ENCODE peak calls at places on chromosomes 1 and 21, in eight cellular contexts. J, D, E, N, R, G, X and K are unnamed samples.

GRCh38 chr1:27555700-27556424 is 48.1 kb downstream of the AHDC1 start:
- DNase-seq in J (no peak), D (no peak), E (no peak), N (peak), R (no peak), G (no peak), X (peak), K (no peak)

GRCh38 chr21:16580661-16581060 is 850.9 kb downstream of the USP25 start:
- DNase-seq in J (no peak), D (no peak), E (no peak), N (no peak), R (no peak), G (no peak), X (no peak), K (no peak)

GRCh38 chr1:31154000-31154631 is 85.6 kb downstream of the NKAIN1 start:
- DNase-seq in J (no peak), D (no peak), E (no peak), N (no peak), R (no peak), G (no peak), X (no peak), K (no peak)

GRCh38 chr21:31885146-31885545 is 12.3 kb downstream of the HUNK start:
- DNase-seq in J (no peak), D (no peak), E (no peak), N (no peak), R (no peak), G (no peak), X (no peak), K (no peak)

GRCh38 chr1:245500546-245500945 is 345.8 kb downstream of the KIF26B start:
- DNase-seq in J (no peak), D (no peak), E (no peak), N (peak), R (no peak), G (peak), X (no peak), K (no peak)

GRCh38 chr1:109383850-109384249 is 13.9 kb downstream of the SORT1 start:
- DNase-seq in J (no peak), D (no peak), E (no peak), N (no peak), R (no peak), G (no peak), X (no peak), K (no peak)

GRCh38 chr21:43632373-43632905 is 26.8 kb downstream of the HSF2BP start:
- DNase-seq in J (no peak), D (no peak), E (no peak), N (peak), R (no peak), G (no peak), X (no peak), K (no peak)

GRCh38 chr1:58848818-58849411 is 65.1 kb upstream of the JUN start:
- DNase-seq in J (no peak), D (peak), E (no peak), N (peak), R (peak), G (peak), X (peak), K (no peak)

GRCh38 chr21:42731264-42732032 is 78.0 kb downstream of the PDE9A start:
- DNase-seq in J (no peak), D (no peak), E (no peak), N (no peak), R (no peak), G (no peak), X (no peak), K (no peak)

GRCh38 chr1:42777860-42778259 is 6.9 kb upstream of the TMEM269 start:
- DNase-seq in J (peak), D (no peak), E (peak), N (peak), R (no peak), G (peak), X (no peak), K (peak)

GRCh38 chr1:190444464-190444863 is 33.2 kb downstream of the BRINP3 start:
- DNase-seq in J (no peak), D (no peak), E (no peak), N (no peak), R (no peak), G (no peak), X (no peak), K (no peak)

GRCh38 chr1:196897158-196897828 is 9.4 kb downstream of the CFHR4 start:
- DNase-seq in J (no peak), D (no peak), E (no peak), N (peak), R (peak), G (no peak), X (peak), K (no peak)

GRCh38 chr1:19811206-19811851 is 3.8 kb downstream of the RNF186 start:
- DNase-seq in J (peak), D (peak), E (peak), N (peak), R (peak), G (peak), X (peak), K (peak)

GRCh38 chr21:25307489-25307888 is 299.8 kb downstream of the MRPL39 start:
- DNase-seq in J (no peak), D (no peak), E (no peak), N (no peak), R (no peak), G (peak), X (no peak), K (no peak)

GRCh38 chr1:113219828-113220227 is 146.8 kb downstream of the LRIG2 start:
- DNase-seq in J (no peak), D (no peak), E (no peak), N (no peak), R (no peak), G (no peak), X (no peak), K (no peak)

GRCh38 chr1:248791010-248791409 is 34.7 kb downstream of the SH3BP5L start:
- DNase-seq in J (no peak), D (no peak), E (no peak), N (no peak), R (no peak), G (no peak), X (no peak), K (no peak)

GRCh38 chr1:112735752-112736151 is 20.6 kb upstream of the PPM1J start:
- DNase-seq in J (no peak), D (no peak), E (no peak), N (peak), R (no peak), G (peak), X (no peak), K (no peak)

GRCh38 chr1:166090244-166090643 is 76.6 kb downstream of the FAM78B start:
- DNase-seq in J (no peak), D (no peak), E (no peak), N (no peak), R (no peak), G (no peak), X (no peak), K (no peak)

GRCh38 chr1:14846688-14847087 is 248.2 kb downstream of the KAZN start:
- DNase-seq in J (no peak), D (no peak), E (no peak), N (no peak), R (no peak), G (no peak), X (no peak), K (no peak)

GRCh38 chr1:89688607-89689006 is 55.7 kb downstream of the LRRC8C start:
- DNase-seq in J (no peak), D (no peak), E (no peak), N (peak), R (no peak), G (no peak), X (no peak), K (no peak)

GRCh38 chr21:42118121-42118795 is 47.1 kb downstream of the UMODL1 start:
- DNase-seq in J (no peak), D (no peak), E (no peak), N (no peak), R (no peak), G (no peak), X (no peak), K (no peak)

GRCh38 chr21:32083175-32083574 is 195.7 kb downstream of the MIS18A start:
- DNase-seq in J (no peak), D (no peak), E (no peak), N (no peak), R (no peak), G (no peak), X (no peak), K (no peak)

GRCh38 chr21:42199488-42200463 is 19.2 kb upstream of the ABCG1 start:
- DNase-seq in J (peak), D (no peak), E (no peak), N (peak), R (no peak), G (peak), X (no peak), K (no peak)

GRCh38 chr21:29217818-29218252 is 80.9 kb upstream of the BACH1 start:
- DNase-seq in J (no peak), D (no peak), E (no peak), N (peak), R (no peak), G (peak), X (no peak), K (no peak)

GRCh38 chr1:169129109-169129789 is 22.8 kb downstream of the ATP1B1 start:
- DNase-seq in J (no peak), D (no peak), E (no peak), N (peak), R (no peak), G (no peak), X (no peak), K (no peak)

GRCh38 chr1:7707527-7707926 is 63.6 kb upstream of the VAMP3 start:
- DNase-seq in J (no peak), D (no peak), E (no peak), N (peak), R (no peak), G (peak), X (no peak), K (no peak)

GRCh38 chr1:3911521-3911845 is 11.4 kb upstream of the C1orf174 start:
- DNase-seq in J (no peak), D (no peak), E (no peak), N (no peak), R (no peak), G (no peak), X (no peak), K (no peak)

GRCh38 chr1:4224687-4225086 is 324.6 kb upstream of the C1orf174 start:
- DNase-seq in J (no peak), D (no peak), E (no peak), N (no peak), R (no peak), G (no peak), X (no peak), K (no peak)

GRCh38 chr1:187476671-187477070 is 647.9 kb downstream of the PLA2G4A start:
- DNase-seq in J (no peak), D (no peak), E (no peak), N (peak), R (no peak), G (no peak), X (no peak), K (no peak)

GRCh38 chr1:110283677-110284076 is 55.5 kb upstream of the RBM15 start:
- DNase-seq in J (no peak), D (no peak), E (no peak), N (peak), R (no peak), G (peak), X (no peak), K (no peak)

GRCh38 chr1:30381266-30381665 is 342.1 kb downstream of the MATN1 start:
- DNase-seq in J (no peak), D (no peak), E (no peak), N (no peak), R (no peak), G (no peak), X (no peak), K (no peak)

GRCh38 chr1:111213412-111213811 is 13.0 kb upstream of the DENND2D start:
- DNase-seq in J (no peak), D (no peak), E (no peak), N (peak), R (no peak), G (no peak), X (no peak), K (no peak)

GRCh38 chr21:26884436-26884835 is 39.2 kb upstream of the ADAMTS1 start:
- DNase-seq in J (no peak), D (no peak), E (no peak), N (no peak), R (no peak), G (no peak), X (no peak), K (no peak)

GRCh38 chr21:26883768-26884167 is 38.6 kb upstream of the ADAMTS1 start:
- DNase-seq in J (no peak), D (no peak), E (no peak), N (peak), R (no peak), G (no peak), X (no peak), K (no peak)

GRCh38 chr21:26887241-26887640 is 42.0 kb upstream of the ADAMTS1 start:
- DNase-seq in J (no peak), D (no peak), E (no peak), N (peak), R (no peak), G (peak), X (no peak), K (no peak)

GRCh38 chr21:26877015-26877414 is 31.8 kb upstream of the ADAMTS1 start:
- DNase-seq in J (no peak), D (no peak), E (no peak), N (no peak), R (no peak), G (no peak), X (no peak), K (no peak)

GRCh38 chr21:26881504-26882228 is 36.5 kb upstream of the ADAMTS1 start:
- DNase-seq in J (no peak), D (no peak), E (no peak), N (peak), R (no peak), G (peak), X (no peak), K (no peak)
- TF ChIP-seq CTCF in J (no peak), D (no peak), E (no peak), N (peak), R (peak), G (peak), X (peak), K (no peak)

GRCh38 chr1:173868266-173869107 is at the start of gene ZBTB37:
- DNase-seq in J (peak), D (peak), E (peak), N (peak), R (peak), G (no peak), X (peak), K (peak)
- TF ChIP-seq CTCF in J (no peak), D (no peak), E (no peak), N (no peak), R (no peak), G (no peak), X (no peak), K (no peak)

DNA sequence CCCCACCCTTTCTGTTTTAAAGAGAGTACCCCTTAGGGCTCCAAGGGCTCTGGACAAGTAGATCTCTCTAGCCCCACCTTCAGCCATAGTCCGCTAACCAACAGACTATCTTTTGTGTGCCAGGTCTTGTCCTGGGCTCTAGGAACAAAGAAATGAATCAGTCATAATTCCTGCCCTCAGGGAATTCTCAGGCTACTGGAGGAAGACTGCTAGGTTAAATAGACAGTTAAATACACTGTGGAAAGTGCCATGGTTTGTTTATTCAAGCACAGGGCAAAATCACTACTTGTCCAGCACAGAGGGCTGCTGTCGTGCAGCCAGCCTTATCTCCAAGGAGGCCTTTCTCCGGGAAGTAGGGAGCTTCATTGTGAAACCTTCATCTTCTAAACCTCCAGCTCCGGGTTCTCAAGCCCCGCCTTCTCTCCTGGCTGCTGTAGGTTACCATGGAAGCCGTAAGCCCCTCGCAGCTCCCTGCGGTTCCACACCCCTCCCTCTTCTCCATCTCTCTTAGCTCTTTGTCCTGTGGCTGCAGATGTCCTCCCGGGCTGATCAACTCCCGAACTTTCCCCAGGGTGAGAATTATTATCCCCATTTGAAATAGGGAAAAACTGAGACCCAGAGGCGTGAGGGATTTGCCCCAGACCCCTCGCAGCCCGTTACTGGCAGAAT is 29.8 kb downstream of the SHISAL2A start:
- DNase-seq in J (no peak), D (no peak), E (no peak), N (peak), R (peak), G (peak), X (no peak), K (no peak)
- TF ChIP-seq CTCF in J (no peak), D (no peak), E (no peak), N (no peak), R (no peak), G (no peak), X (no peak), K (no peak)

GRCh38 chr1:5940723-5941407 is 51.4 kb downstream of the NPHP4 start:
- DNase-seq in J (no peak), D (no peak), E (no peak), N (no peak), R (no peak), G (no peak), X (no peak), K (no peak)
- TF ChIP-seq CTCF in J (no peak), D (no peak), E (no peak), N (no peak), R (no peak), G (no peak), X (no peak), K (no peak)

GRCh38 chr1:77858725-77859124 is 29.7 kb upstream of the NEXN start:
- DNase-seq in J (no peak), D (no peak), E (no peak), N (no peak), R (no peak), G (no peak), X (no peak), K (no peak)
- TF ChIP-seq CTCF in J (no peak), D (no peak), E (no peak), N (no peak), R (no peak), G (no peak), X (no peak), K (no peak)

DNA sequence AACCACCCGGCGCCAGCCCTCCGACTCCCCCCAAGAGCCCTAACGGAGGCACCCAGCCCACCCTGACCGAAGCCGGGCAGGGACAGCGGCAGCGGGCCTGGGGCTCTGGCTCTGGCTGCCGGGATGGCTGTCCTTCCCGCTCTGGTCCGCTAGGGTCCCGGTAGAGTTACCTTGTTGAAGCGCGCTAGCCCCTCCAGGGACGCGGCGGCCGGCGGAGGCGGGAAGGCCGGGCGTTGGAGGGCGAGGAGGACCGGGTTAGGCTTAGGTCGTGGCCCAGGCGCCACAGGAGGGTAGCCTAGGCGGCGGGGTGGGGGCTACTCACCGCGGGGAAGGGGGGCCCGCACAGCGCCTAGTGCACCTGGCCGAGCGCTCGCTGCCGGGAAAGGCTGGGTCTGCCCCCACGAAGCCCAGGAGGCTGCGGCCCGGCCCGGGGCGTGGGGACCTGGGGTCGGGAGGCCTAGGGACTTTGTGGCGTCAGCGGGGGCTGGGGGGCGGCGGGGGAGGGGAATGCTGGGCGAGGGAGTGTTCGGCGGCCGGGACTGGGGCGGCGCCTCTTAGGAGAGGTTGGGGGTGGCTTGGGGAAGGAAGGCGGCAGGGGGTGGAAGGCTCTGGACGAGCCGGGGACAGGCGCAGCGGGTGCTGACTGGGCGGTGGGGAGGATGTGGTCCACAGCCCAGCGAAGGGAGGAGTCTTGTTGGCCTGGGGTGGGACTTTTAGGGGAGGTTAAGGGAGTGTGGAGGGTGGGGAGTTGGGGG is at the start of gene TRIM17:
- DNase-seq in J (peak), D (no peak), E (no peak), N (peak), R (peak), G (no peak), X (no peak), K (no peak)
- TF ChIP-seq CTCF in J (no peak), D (peak), E (no peak), N (peak), R (peak), G (no peak), X (no peak), K (no peak)

GRCh38 chr21:23131177-23131576 is 2133.0 kb downstream of the NCAM2 start:
- DNase-seq in J (no peak), D (no peak), E (no peak), N (no peak), R (no peak), G (no peak), X (no peak), K (no peak)

GRCh38 chr21:23130308-23130707 is 2132.1 kb downstream of the NCAM2 start:
- DNase-seq in J (no peak), D (no peak), E (no peak), N (peak), R (no peak), G (no peak), X (no peak), K (no peak)

GRCh38 chr21:23127973-23128372 is 2129.8 kb downstream of the NCAM2 start:
- DNase-seq in J (no peak), D (no peak), E (no peak), N (no peak), R (peak), G (no peak), X (no peak), K (no peak)
- TF ChIP-seq CTCF in J (no peak), D (no peak), E (no peak), N (no peak), R (peak), G (no peak), X (no peak), K (no peak)

DNA sequence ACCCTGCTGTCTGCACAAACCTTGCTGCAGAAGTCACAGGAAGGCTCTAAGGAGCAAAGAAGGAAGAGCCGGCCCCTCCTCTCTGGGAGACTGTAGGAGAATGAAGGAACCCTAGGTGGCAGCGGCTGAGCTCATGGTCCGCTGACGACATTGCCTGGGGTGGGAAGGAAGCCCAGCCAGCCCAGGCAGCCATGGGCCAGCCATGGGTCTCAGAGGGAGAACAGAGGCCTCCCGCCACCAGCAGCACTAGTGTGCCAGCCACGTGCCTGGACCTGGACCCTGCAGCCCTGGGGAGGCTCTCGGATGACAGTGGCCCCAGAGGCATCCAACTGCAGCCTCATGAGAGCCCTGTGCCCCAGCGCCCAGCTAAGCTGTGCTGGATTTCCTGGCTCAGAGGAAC is 49.2 kb upstream of the POFUT2 start:
- DNase-seq in J (no peak), D (no peak), E (no peak), N (peak), R (peak), G (no peak), X (peak), K (no peak)
- TF ChIP-seq CTCF in J (no peak), D (no peak), E (no peak), N (no peak), R (no peak), G (no peak), X (no peak), K (no peak)

DNA sequence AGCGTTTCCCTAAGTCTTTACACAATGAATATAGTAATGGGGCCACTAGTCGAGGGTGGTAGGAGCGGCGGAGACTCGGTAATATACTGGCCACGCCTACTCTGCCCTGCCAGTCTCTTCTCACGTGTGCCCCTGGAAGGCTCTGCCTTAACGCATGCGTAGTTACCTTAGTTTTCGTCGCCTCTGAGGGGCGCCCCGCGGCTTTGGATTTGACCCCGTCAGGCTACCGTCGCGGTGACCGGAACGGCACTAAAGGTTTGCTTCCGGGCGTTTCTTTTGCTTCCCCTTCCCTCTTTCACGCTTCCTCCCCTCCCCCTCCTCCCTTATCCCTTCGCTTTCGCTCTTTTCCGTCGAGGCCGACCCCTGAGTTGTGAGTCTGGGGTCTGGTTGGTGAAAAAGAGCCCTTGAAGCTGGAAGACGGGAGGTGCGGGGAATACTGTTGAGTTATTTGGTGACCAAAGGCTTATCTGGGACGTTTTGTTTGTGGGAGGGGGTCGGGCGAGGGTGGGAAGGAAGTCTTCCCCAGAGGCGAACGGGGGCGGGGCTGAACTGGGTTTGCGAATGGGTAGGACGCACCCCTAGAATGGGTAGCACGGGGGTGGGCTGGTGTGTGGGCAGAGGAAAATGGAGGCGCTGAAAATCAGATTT is at the start of gene SETDB1:
- DNase-seq in J (peak), D (peak), E (peak), N (peak), R (peak), G (peak), X (peak), K (peak)
- TF ChIP-seq CTCF in J (no peak), D (no peak), E (no peak), N (no peak), R (no peak), G (peak), X (no peak), K (peak)